ENCODE peak calls at places on chromosomes 11 and 22, in five cellular contexts. N, E, Y, B and I are unnamed samples.

GRCh38 chr11:73851046-73851764 is 25.4 kb downstream of the COA4 start:
- DNase-seq in N (no peak), E (peak), Y (no peak), B (no peak), I (no peak)

GRCh38 chr11:43222215-43222614 is 89.6 kb upstream of the API5 start:
- DNase-seq in N (no peak), E (no peak), Y (no peak), B (no peak), I (no peak)

GRCh38 chr11:8683115-8683807 is 669 bp downstream of the RPL27A start:
- DNase-seq in N (no peak), E (no peak), Y (no peak), B (no peak), I (no peak)

GRCh38 chr11:88089134-88089533 is 86.1 kb downstream of the RAB38 start:
- DNase-seq in N (no peak), E (no peak), Y (no peak), B (no peak), I (no peak)

GRCh38 chr11:3230636-3231549 is 1.3 kb downstream of the MRGPRE start:
- DNase-seq in N (no peak), E (peak), Y (no peak), B (no peak), I (no peak)

GRCh38 chr22:39134366-39135091 is 18.0 kb downstream of the CBX7 start:
- DNase-seq in N (no peak), E (no peak), Y (no peak), B (no peak), I (no peak)

GRCh38 chr22:37741312-37741795 is 44.5 kb downstream of the TRIOBP start:
- DNase-seq in N (no peak), E (no peak), Y (peak), B (no peak), I (no peak)

GRCh38 chr11:111347723-111348115 is 31.4 kb downstream of the POU2AF1 start:
- DNase-seq in N (no peak), E (no peak), Y (no peak), B (no peak), I (no peak)

GRCh38 chr11:129852125-129852740 is 36.6 kb downstream of the TMEM45B start:
- DNase-seq in N (no peak), E (no peak), Y (no peak), B (no peak), I (no peak)

GRCh38 chr11:131195801-131196517 is 174.5 kb upstream of the NTM start:
- DNase-seq in N (no peak), E (no peak), Y (no peak), B (no peak), I (no peak)

GRCh38 chr11:67102664-67103063 is 16.4 kb upstream of the KDM2A start:
- DNase-seq in N (no peak), E (no peak), Y (no peak), B (no peak), I (no peak)

GRCh38 chr11:14607713-14608112 is 35.9 kb upstream of the PDE3B start:
- DNase-seq in N (no peak), E (no peak), Y (no peak), B (no peak), I (no peak)

GRCh38 chr11:128424271-128424709 is 163.1 kb downstream of the ETS1 start:
- DNase-seq in N (no peak), E (no peak), Y (no peak), B (no peak), I (no peak)

GRCh38 chr22:23180301-23180892 is at the start of gene BCR:
- DNase-seq in N (peak), E (peak), Y (no peak), B (no peak), I (no peak)

GRCh38 chr11:70619591-70619990 is 221.3 kb downstream of the CTTN start:
- DNase-seq in N (no peak), E (no peak), Y (no peak), B (no peak), I (no peak)

GRCh38 chr22:22851969-22852368 is 35.6 kb upstream of the IGLL5 start:
- DNase-seq in N (no peak), E (no peak), Y (no peak), B (no peak), I (no peak)

GRCh38 chr11:115515647-115516046 is 11.4 kb upstream of the CADM1 start:
- DNase-seq in N (no peak), E (no peak), Y (peak), B (no peak), I (no peak)

GRCh38 chr11:1825039-1825740 is 9.6 kb upstream of the SYT8 start:
- DNase-seq in N (no peak), E (peak), Y (peak), B (no peak), I (peak)

GRCh38 chr22:49353185-49353584 is 474.5 kb downstream of the BRD1 start:
- DNase-seq in N (no peak), E (no peak), Y (no peak), B (no peak), I (peak)

GRCh38 chr11:6721343-6721742 is 38.2 kb upstream of the MRPL17 start:
- DNase-seq in N (no peak), E (no peak), Y (no peak), B (no peak), I (no peak)

GRCh38 chr11:45458269-45458668 is 172.1 kb upstream of the SYT13 start:
- DNase-seq in N (no peak), E (no peak), Y (no peak), B (no peak), I (no peak)

GRCh38 chr11:74357449-74357848 is 40.8 kb downstream of the PGM2L1 start:
- DNase-seq in N (no peak), E (no peak), Y (no peak), B (no peak), I (no peak)

GRCh38 chr22:49044091-49044490 is 783.6 kb downstream of the BRD1 start:
- DNase-seq in N (no peak), E (no peak), Y (no peak), B (no peak), I (no peak)

GRCh38 chr22:19178065-19178658 is 374 bp downstream of the SLC25A1 start:
- DNase-seq in N (no peak), E (peak), Y (peak), B (no peak), I (peak)

GRCh38 chr11:69241844-69242582 is 51.9 kb upstream of the MYEOV start:
- DNase-seq in N (no peak), E (no peak), Y (no peak), B (no peak), I (no peak)

GRCh38 chr11:57249384-57250319 is 12.6 kb upstream of the APLNR start:
- DNase-seq in N (peak), E (peak), Y (peak), B (no peak), I (peak)

GRCh38 chr22:37757663-37758062 is 50.1 kb upstream of the GCAT start:
- DNase-seq in N (no peak), E (no peak), Y (no peak), B (no peak), I (no peak)

GRCh38 chr22:43011079-43011478 is 3.9 kb downstream of the PACSIN2 start:
- DNase-seq in N (no peak), E (no peak), Y (peak), B (no peak), I (no peak)

GRCh38 chr11:90222152-90222458 is 744 bp downstream of the CHORDC1 start:
- DNase-seq in N (no peak), E (no peak), Y (no peak), B (no peak), I (no peak)

GRCh38 chr11:63907808-63908530 is 9.0 kb downstream of the RCOR2 start:
- DNase-seq in N (no peak), E (peak), Y (no peak), B (no peak), I (peak)

GRCh38 chr11:75795276-75796090 is 19.5 kb upstream of the UVRAG start:
- DNase-seq in N (no peak), E (no peak), Y (peak), B (no peak), I (no peak)

GRCh38 chr11:129580278-129580677 is 204.6 kb downstream of the BARX2 start:
- DNase-seq in N (no peak), E (no peak), Y (no peak), B (no peak), I (no peak)

GRCh38 chr11:27411330-27411729 is 48.3 kb upstream of the CCDC34 start:
- DNase-seq in N (no peak), E (no peak), Y (no peak), B (no peak), I (no peak)

GRCh38 chr11:27410301-27410700 is 47.3 kb upstream of the CCDC34 start:
- DNase-seq in N (no peak), E (no peak), Y (no peak), B (no peak), I (no peak)

GRCh38 chr11:27412192-27412691 is 49.2 kb upstream of the CCDC34 start:
- DNase-seq in N (no peak), E (peak), Y (no peak), B (no peak), I (no peak)

GRCh38 chr11:27414644-27415043 is 51.6 kb upstream of the CCDC34 start:
- DNase-seq in N (no peak), E (peak), Y (no peak), B (no peak), I (no peak)

GRCh38 chr11:27413218-27413617 is 50.2 kb upstream of the CCDC34 start:
- DNase-seq in N (no peak), E (no peak), Y (no peak), B (no peak), I (no peak)
- TF ChIP-seq POLR2AphosphoS5 in N (no peak), E (no peak), Y (no peak), B (no peak), I (no peak)

GRCh38 chr11:62353841-62354240 is 16.6 kb downstream of the ASRGL1 start:
- DNase-seq in N (no peak), E (no peak), Y (no peak), B (no peak), I (no peak)

GRCh38 chr11:62358273-62358672 is 21.0 kb downstream of the ASRGL1 start:
- DNase-seq in N (no peak), E (no peak), Y (no peak), B (no peak), I (no peak)

DNA sequence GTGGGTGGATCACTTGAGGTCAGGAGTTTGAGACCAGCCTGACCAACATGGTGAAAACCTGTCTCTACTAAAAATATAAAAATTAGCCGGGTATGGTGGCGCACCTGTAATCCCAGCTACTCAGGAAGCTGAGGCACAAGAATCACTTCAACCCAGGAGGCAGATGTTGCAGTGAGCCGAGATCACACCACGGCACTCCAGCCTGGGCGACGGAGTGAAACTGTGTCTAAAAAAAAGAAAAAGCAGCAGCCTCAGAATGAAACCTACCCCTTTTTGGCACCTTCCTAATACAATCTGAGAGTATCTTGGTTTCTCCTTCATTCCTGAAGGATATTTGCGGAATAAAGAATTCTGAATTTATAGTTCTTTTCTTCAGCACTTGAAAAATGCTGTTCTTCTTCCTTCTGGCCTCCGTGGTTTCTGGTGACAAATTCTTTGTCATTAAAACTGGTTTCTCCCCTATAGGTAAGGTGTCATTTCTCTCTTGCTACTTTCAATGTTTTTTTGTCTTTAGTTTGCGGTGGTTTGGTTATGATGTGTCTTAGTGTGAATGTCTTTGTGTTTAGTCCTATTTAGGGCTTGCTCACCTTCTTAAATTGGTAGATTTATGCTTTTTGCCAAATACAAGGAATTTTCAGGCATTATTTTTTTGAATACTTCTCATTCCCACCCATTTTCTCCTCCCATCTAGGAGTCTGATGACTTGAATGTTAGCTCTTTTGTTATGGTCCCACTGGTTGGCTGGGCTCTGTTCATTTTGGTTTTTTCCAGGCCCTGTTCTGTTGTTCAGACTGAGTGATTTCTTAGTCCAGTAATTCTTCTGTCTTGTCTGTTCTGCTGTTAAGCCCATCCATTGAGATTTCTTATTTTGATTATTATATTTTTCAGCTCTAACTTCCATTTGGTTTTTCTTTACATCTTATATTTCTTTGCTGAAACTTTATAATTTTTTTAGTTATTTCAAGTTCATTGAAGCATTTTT is 15.4 kb downstream of the ASRGL1 start:
- DNase-seq in N (no peak), E (no peak), Y (no peak), B (peak), I (no peak)
- TF ChIP-seq SRF in N (no peak), E (no peak), Y (no peak), B (no peak), I (no peak)

DNA sequence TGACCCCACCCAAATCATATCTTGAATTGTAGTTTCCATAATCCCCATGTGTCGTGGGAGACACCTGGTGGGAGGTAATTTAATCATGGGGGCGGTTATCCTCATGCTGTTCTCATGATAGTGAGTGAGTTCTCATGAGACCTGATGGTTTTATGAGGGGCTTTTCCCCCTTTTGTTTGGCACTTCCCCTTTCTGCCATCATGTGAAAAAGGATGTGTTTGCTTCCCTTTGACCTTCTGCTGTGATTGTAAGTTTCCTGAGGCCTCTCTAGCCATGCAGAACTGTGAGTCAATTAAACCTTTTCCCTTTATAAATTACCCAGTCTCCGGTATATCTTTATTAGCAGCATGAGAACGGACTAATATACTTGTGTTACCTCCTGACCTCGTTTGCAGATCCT is 156.6 kb upstream of the MTNR1B start:
- DNase-seq in N (no peak), E (no peak), Y (no peak), B (no peak), I (no peak)
- TF ChIP-seq POLR2AphosphoS5 in N (no peak), E (no peak), Y (no peak), B (no peak), I (no peak)

GRCh38 chr11:112555491-112556364 is 295.1 kb upstream of the PLET1 start:
- DNase-seq in N (peak), E (peak), Y (peak), B (no peak), I (peak)
- TF ChIP-seq SRF in N (no peak), E (no peak), Y (no peak), B (no peak), I (no peak)

DNA sequence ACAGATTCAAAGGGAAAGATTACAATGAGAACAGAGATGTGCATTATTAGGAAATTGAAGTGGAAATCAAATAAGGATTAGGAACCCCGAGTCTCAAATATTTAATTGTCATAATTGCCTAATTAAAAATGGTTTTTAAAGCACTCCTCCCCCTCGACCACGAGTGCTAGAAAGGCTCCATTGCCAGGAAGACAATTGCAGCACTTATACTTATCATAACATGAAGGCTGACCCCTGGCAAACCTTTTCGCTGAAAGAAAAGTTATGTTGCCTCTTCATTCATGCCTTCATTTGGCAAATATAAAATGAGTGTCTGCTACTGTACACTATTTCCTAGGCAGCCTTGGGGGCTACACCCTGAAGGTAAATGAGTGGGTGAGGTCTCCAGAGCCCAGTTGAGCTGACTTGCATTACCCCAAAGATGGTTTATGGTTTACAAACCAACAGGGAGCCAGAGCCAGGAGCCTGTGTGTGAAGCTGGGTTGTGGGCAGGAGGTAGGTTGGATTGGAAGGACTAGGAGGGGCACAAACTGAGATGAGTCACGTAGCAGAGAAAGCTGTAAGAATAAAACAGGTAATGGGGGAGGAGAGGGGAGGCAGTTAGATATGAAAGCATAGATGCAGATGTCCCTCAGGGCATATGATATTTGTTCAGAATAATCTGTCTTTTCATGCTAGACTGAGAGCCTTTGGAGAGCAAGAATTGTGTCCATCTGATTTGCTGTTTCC is 175.4 kb upstream of the BDNF start:
- DNase-seq in N (no peak), E (no peak), Y (no peak), B (no peak), I (no peak)
- TF ChIP-seq POLR2AphosphoS5 in N (no peak), E (no peak), Y (no peak), B (no peak), I (no peak)